ENCODE peak calls at places on chromosomes 1 and 21, in six cellular contexts. C is kidney glomerular epithelial cell; S is cardiac fibroblast; W is HTR-8/SVneo; I is ACHN; F is CD4-positive, alpha-beta T cell. Z is an unnamed sample.

GRCh38 chr1:30323841-30324240 is 399.5 kb downstream of the MATN1 start:
- DNase-seq in S (no peak), I (no peak), C (no peak), F (no peak), W (no peak), Z (no peak)

GRCh38 chr1:240691521-240692338 is 79.8 kb upstream of the GREM2 start:
- DNase-seq in W (peak), S (peak), I (peak), F (no peak), C (peak), Z (peak)

GRCh38 chr1:224565186-224565585 is 50.9 kb upstream of the CNIH3 start:
- DNase-seq in S (peak), C (no peak), I (peak), W (peak), F (no peak), Z (peak)

GRCh38 chr21:31182231-31183129 is 144.2 kb upstream of the KRTAP19-8 start:
- DNase-seq in C (no peak), F (peak), W (no peak), I (no peak), S (no peak), Z (no peak)

GRCh38 chr1:181263444-181263843 is 174.9 kb downstream of the IER5 start:
- DNase-seq in W (no peak), C (no peak), I (no peak), F (no peak), S (no peak), Z (no peak)

GRCh38 chr1:234554478-234555311 is 55.3 kb downstream of the IRF2BP2 start:
- DNase-seq in C (no peak), F (no peak), I (no peak), W (no peak), S (no peak), Z (no peak)

GRCh38 chr21:45950740-45951515 is 30.6 kb upstream of the COL6A1 start:
- DNase-seq in I (peak), C (peak), F (no peak), W (peak), S (peak), Z (peak)

GRCh38 chr1:114549137-114549536 is 32.3 kb downstream of the BCAS2 start:
- DNase-seq in W (no peak), C (no peak), F (no peak), I (no peak), S (peak), Z (no peak)

GRCh38 chr1:59161136-59161535 is 135.8 kb upstream of the FGGY start:
- DNase-seq in I (no peak), W (no peak), F (no peak), S (no peak), C (no peak), Z (no peak)

GRCh38 chr1:15152318-15153183 is 996 bp upstream of the TMEM51 start:
- DNase-seq in S (peak), F (no peak), I (peak), W (peak), C (peak), Z (peak)

GRCh38 chr21:41280115-41280919 is 36.3 kb upstream of the FAM3B start:
- DNase-seq in I (no peak), F (no peak), C (no peak), W (no peak), S (peak), Z (no peak)

GRCh38 chr21:28018741-28019669 is 973.7 kb downstream of the LTN1 start:
- DNase-seq in F (no peak), I (peak), S (peak), C (no peak), W (peak), Z (no peak)

GRCh38 chr1:221157026-221157761 is 278.0 kb downstream of the HLX start:
- DNase-seq in S (no peak), I (no peak), C (no peak), W (no peak), F (no peak), Z (no peak)

GRCh38 chr1:21391497-21391896 is 48.4 kb upstream of the NBPF3 start:
- DNase-seq in I (no peak), C (no peak), S (no peak), W (no peak), F (no peak), Z (no peak)

GRCh38 chr1:147919881-147920280 is 8.3 kb upstream of the GPR89B start:
- DNase-seq in I (no peak), S (peak), C (no peak), F (no peak), W (no peak), Z (no peak)

GRCh38 chr1:30048905-30049304 is 674.5 kb downstream of the MATN1 start:
- DNase-seq in C (no peak), S (no peak), F (no peak), I (no peak), W (no peak), Z (no peak)

GRCh38 chr1:69911301-69911801 is 294.0 kb downstream of the LRRC40 start:
- DNase-seq in W (peak), S (peak), F (no peak), I (no peak), C (no peak), Z (peak)

GRCh38 chr1:230307213-230307612 is 118.9 kb downstream of the PGBD5 start:
- DNase-seq in I (no peak), W (no peak), S (peak), F (no peak), C (peak), Z (no peak)

GRCh38 chr1:241130881-241131280 is 226.1 kb downstream of the RGS7 start:
- DNase-seq in W (no peak), F (no peak), S (no peak), I (no peak), C (no peak), Z (no peak)